ENCODE peak calls at places on chromosomes 3 and 15, in four cellular contexts. S, K, J and D are unnamed samples.

GRCh38 chr3:142243134-142243533 is 17.7 kb upstream of the GK5 start:
- DNase-seq in J (no peak), K (no peak), S (no peak), D (no peak)

GRCh38 chr15:38176155-38176554 is 76.5 kb upstream of the SPRED1 start:
- DNase-seq in S (no peak), K (no peak), J (no peak), D (no peak)

GRCh38 chr3:158794936-158795518 is 6.8 kb upstream of the MFSD1 start:
- DNase-seq in K (no peak), S (peak; percentile 46), J (peak; percentile 20), D (peak; percentile 31)

GRCh38 chr15:57138260-57138895 is 219.9 kb downstream of the TCF12 start:
- DNase-seq in J (peak; percentile 56), S (peak; percentile 52), K (no peak), D (peak; percentile 33)

GRCh38 chr3:30310251-30310954 is 296.0 kb upstream of the TGFBR2 start:
- DNase-seq in S (no peak), J (no peak), K (no peak), D (no peak)

GRCh38 chr15:73002509-73002908 is 49.8 kb upstream of the NEO1 start:
- DNase-seq in S (no peak), K (no peak), J (no peak), D (no peak)

GRCh38 chr15:85318048-85318731 is 62.2 kb upstream of the AKAP13 start:
- DNase-seq in J (no peak), K (peak; percentile 13), S (no peak), D (peak; percentile 47)

GRCh38 chr3:136142592-136142991 is 53.5 kb downstream of the MSL2 start:
- DNase-seq in S (no peak), J (no peak), K (no peak), D (peak; percentile 73)

GRCh38 chr3:47565861-47566550 is 12.7 kb downstream of the CSPG5 start:
- DNase-seq in K (no peak), J (peak; percentile 41), S (no peak), D (no peak)

GRCh38 chr3:9679476-9680097 is 24.0 kb upstream of the CPNE9 start:
- DNase-seq in S (no peak), J (no peak), K (no peak), D (no peak)

GRCh38 chr15:99704444-99704838 is 28.8 kb downstream of the LYSMD4 start:
- DNase-seq in S (peak; percentile 55), K (no peak), J (peak; percentile 65), D (peak; percentile 78)

GRCh38 chr3:17913349-17913748 is 170.9 kb upstream of the TBC1D5 start:
- DNase-seq in K (no peak), J (no peak), S (no peak), D (no peak)

GRCh38 chr3:18738393-18739097 is 313.4 kb upstream of the SATB1 start:
- DNase-seq in K (no peak), S (no peak), J (no peak), D (no peak)

GRCh38 chr3:115071611-115072010 is 75.5 kb downstream of the ZBTB20 start:
- DNase-seq in J (no peak), S (no peak), K (no peak), D (no peak)

GRCh38 chr15:86362556-86362955 is 282.9 kb downstream of the AGBL1 start:
- DNase-seq in K (no peak), J (no peak), S (no peak), D (no peak)

GRCh38 chr3:174016186-174016585 is 618.6 kb downstream of the NLGN1 start:
- DNase-seq in S (no peak), J (no peak), K (no peak), D (no peak)

GRCh38 chr3:125136966-125137365 is 75.6 kb downstream of the SLC12A8 start:
- DNase-seq in S (no peak), J (no peak), K (no peak), D (no peak)

GRCh38 chr3:58529516-58530353 is 7.3 kb downstream of the ACOX2 start:
- DNase-seq in K (peak; percentile 87), S (peak; percentile 46), J (no peak), D (peak; percentile 27)

GRCh38 chr3:31755911-31756658 is 223.4 kb downstream of the STT3B start:
- DNase-seq in S (no peak), K (no peak), J (no peak), D (no peak)

GRCh38 chr3:25441234-25441856 is 13.3 kb downstream of the RARB start:
- DNase-seq in S (peak; percentile 57), K (peak; percentile 83), J (no peak), D (peak; percentile 15)

GRCh38 chr3:117708601-117709000 is 999.0 kb downstream of the TUSC7 start:
- DNase-seq in J (no peak), K (no peak), S (no peak), D (no peak)

GRCh38 chr3:48119495-48120193 is 68.6 kb downstream of the CDC25A start:
- DNase-seq in J (no peak), S (no peak), K (no peak), D (no peak)

GRCh38 chr3:194031867-194032635 is 103.9 kb upstream of the HES1 start:
- DNase-seq in K (no peak), J (no peak), S (no peak), D (no peak)

GRCh38 chr3:126525853-126526667 is 2.1 kb downstream of the CHST13 start:
- DNase-seq in K (no peak), J (no peak), S (no peak), D (no peak)

GRCh38 chr3:32956750-32957570 is 5.5 kb downstream of the CCR4 start:
- DNase-seq in J (no peak), K (no peak), S (no peak), D (no peak)

GRCh38 chr3:180416111-180416541 is 185.8 kb upstream of the TTC14 start:
- DNase-seq in J (no peak), K (no peak), S (no peak), D (no peak)

GRCh38 chr15:41233367-41233771 is 2.3 kb downstream of the CHP1 start:
- DNase-seq in K (no peak), S (peak; percentile 66), J (no peak), D (no peak)

GRCh38 chr15:98124576-98124975 is 164.1 kb downstream of the ARRDC4 start:
- DNase-seq in K (no peak), S (no peak), J (no peak), D (no peak)

GRCh38 chr3:13932578-13933295 is 52.9 kb upstream of the WNT7A start:
- DNase-seq in K (no peak), S (peak; percentile 39), J (peak; percentile 49), D (no peak)

GRCh38 chr3:111338059-111338698 is 203.8 kb upstream of the CD96 start:
- DNase-seq in J (peak; percentile 48), S (peak; percentile 3), K (peak; percentile 58), D (peak; percentile 66)

GRCh38 chr3:57927916-57928315 is 80.3 kb upstream of the FLNB start:
- DNase-seq in K (no peak), S (no peak), J (no peak), D (no peak)

GRCh38 chr3:188631291-188632010 is 477.5 kb downstream of the LPP start:
- DNase-seq in J (no peak), S (no peak), K (no peak), D (no peak)

GRCh38 chr3:23480981-23481380 is 277.9 kb downstream of the UBE2E2 start:
- DNase-seq in K (no peak), S (no peak), J (no peak), D (no peak)
- TF ChIP-seq YY1 in K (no peak), S (no peak), J (no peak), D (no peak)

DNA sequence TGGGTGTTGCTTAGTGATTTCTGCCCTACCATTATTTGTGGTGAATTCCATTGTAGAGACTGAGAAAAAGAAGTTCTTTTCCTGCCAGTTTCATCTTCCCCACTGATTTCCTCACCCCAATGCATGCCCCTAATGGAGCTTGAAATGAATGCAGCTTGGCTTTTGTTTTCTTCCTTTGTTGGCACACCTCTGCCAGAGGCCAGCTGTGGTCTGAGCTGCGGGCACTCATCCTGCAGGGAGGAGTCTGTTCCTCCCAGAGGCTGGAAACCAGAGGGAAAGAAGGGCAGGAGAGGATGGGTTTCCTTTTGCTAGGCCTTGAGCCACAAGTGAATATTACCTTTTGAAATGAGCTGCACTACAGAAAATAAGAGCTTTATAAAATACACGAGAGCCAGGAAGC is 9.3 kb upstream of the ST8SIA2 start:
- DNase-seq in J (no peak), K (no peak), S (no peak), D (no peak)
- TF ChIP-seq YY1 in J (no peak), K (no peak), S (no peak), D (no peak)

GRCh38 chr3:171351676-171352075 is 108.5 kb downstream of the TNIK start:
- DNase-seq in S (no peak), K (no peak), J (no peak), D (peak; percentile 77)

GRCh38 chr3:171354049-171354705 is 106.0 kb downstream of the TNIK start:
- DNase-seq in J (no peak), S (no peak), K (no peak), D (peak; percentile 68)

GRCh38 chr3:171353423-171353822 is 106.8 kb downstream of the TNIK start:
- DNase-seq in S (no peak), K (no peak), J (no peak), D (no peak)

GRCh38 chr3:171350364-171350763 is 109.8 kb downstream of the TNIK start:
- DNase-seq in K (no peak), J (no peak), S (no peak), D (no peak)

DNA sequence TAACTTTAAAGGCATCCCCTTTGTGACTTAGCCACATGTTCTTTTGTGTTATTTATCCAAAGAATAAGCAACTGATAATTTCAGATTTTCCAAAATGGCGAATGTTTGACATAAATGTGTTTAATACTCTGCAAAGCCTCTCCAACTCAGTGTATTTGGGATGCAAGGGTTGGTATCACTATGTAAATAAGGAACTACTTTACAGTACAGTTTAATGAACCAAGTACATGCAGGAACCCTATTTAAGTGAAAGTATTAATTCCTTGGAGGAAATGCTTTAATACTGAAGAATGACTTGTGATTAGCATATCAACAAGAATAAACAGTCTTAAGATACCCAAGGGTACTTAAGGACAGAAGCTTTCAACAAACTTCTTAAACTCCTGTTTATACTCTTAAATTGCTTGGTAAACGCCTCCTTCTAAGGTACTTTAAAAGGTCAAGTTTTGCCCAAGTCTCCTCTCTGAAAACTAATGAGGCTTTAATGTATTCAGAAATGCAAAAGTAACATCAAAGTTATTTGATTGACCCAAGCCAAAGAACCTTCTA is 107.7 kb downstream of the TNIK start:
- DNase-seq in S (no peak), J (no peak), K (no peak), D (no peak)
- TF ChIP-seq YY1 in S (no peak), J (no peak), K (no peak), D (no peak)

DNA sequence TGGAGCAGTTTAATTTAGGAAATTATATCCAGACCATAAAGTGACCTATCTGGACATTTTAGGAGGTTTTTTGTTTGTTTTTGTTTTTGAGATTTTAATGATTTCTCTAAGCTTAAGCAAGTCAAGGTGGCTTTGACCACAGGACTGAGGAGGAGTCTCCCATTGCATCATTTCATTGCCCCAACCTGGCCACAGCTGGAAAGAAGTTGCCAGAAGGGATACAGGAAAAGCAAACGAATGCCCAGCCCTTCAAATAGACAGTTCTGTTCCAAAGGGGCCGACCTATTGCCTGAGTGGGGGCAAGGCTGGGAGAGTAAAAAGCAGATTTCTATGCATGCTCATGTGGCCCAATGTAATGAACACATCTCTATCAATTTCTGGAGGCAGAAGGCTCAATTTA is 12.0 kb upstream of the ONECUT1 start:
- DNase-seq in K (no peak), J (no peak), S (no peak), D (no peak)
- TF ChIP-seq YY1 in K (no peak), J (no peak), S (no peak), D (no peak)

DNA sequence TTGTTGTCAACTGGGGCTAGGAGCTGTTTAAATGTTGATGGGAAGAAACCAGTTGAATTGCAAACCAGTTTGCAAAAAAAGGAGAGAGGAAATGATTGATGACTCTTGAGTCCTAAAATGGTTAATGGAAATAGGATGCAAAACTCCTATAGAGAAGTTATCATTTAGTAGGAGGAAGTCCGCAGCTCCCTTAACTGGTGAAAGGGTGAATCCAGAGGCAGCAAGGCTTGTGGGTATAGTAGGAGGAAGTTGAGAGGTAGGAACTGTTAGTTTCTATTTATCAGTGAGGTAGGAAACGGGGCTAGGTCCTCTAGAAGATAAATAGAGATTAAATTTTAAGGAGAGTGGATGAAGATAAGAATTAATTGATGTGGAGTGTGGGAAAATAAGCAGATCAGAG is 15.4 kb downstream of the IREB2 start:
- DNase-seq in K (no peak), S (no peak), J (no peak), D (no peak)
- TF ChIP-seq YY1 in K (no peak), S (no peak), J (no peak), D (no peak)